ENCODE peak calls at places on chromosomes 11 and 22, in five cellular contexts. Z is A549; H is CD8-positive, alpha-beta memory T cell; V is SJSA1; U is IMR-90. G is an unnamed sample.

GRCh38 chr11:93567406-93567819 is 24.2 kb upstream of the SMCO4 start:
- DNase-seq in Z (no peak), U (no peak), V (no peak), H (no peak), G (peak)

GRCh38 chr22:46405925-46406324 is 70.4 kb downstream of the TRMU start:
- DNase-seq in Z (no peak), V (no peak), H (no peak), U (no peak), G (no peak)

GRCh38 chr11:96324912-96325311 is 18.1 kb downstream of the MAML2 start:
- DNase-seq in V (peak), U (peak), Z (no peak), H (no peak), G (no peak)

GRCh38 chr11:42631223-42631843 is 680.5 kb upstream of the API5 start:
- DNase-seq in U (no peak), Z (no peak), H (no peak), V (peak), G (no peak)

GRCh38 chr22:24803064-24803542 is 2.9 kb upstream of the SGSM1 start:
- DNase-seq in Z (peak), V (peak), U (peak), H (peak), G (no peak)

GRCh38 chr11:19959697-19960096 is 200.6 kb downstream of the DBX1 start:
- DNase-seq in V (no peak), U (no peak), H (no peak), Z (no peak), G (no peak)

GRCh38 chr11:106482920-106483761 is 405.7 kb downstream of the AASDHPPT start:
- DNase-seq in V (no peak), U (peak), Z (no peak), H (no peak), G (peak)

GRCh38 chr11:18347471-18348125 is 25.2 kb downstream of the GTF2H1 start:
- DNase-seq in U (peak), Z (no peak), V (no peak), H (no peak), G (no peak)

GRCh38 chr11:31815743-31816466 is 4.8 kb upstream of the PAX6 start:
- DNase-seq in H (no peak), V (peak), U (no peak), Z (no peak), G (no peak)

GRCh38 chr22:16586170-16586569 is 6.4 kb downstream of the CCT8L2 start:
- DNase-seq in Z (no peak), V (no peak), U (no peak), H (no peak), G (no peak)

GRCh38 chr11:130260080-130260627 is 54.6 kb downstream of the ZBTB44 start:
- DNase-seq in H (no peak), U (no peak), Z (no peak), V (no peak), G (no peak)

GRCh38 chr11:57547854-57548377 is 10.5 kb downstream of the SMTNL1 start:
- DNase-seq in Z (no peak), V (no peak), U (no peak), H (no peak), G (no peak)
- H3K27ac ChIP-seq in Z (no peak), V (no peak), U (no peak), H (no peak), G (no peak)

GRCh38 chr11:45091563-45092392 is 54.7 kb upstream of the PRDM11 start:
- DNase-seq in U (no peak), V (peak), H (no peak), Z (no peak), G (no peak)
- H3K27ac ChIP-seq in U (peak), V (peak), H (no peak), Z (peak), G (no peak)

GRCh38 chr22:27879923-27880322 is 39.1 kb downstream of the PITPNB start:
- DNase-seq in H (no peak), U (peak), V (peak), Z (peak), G (no peak)
- H3K27ac ChIP-seq in H (no peak), U (peak), V (no peak), Z (no peak), G (no peak)

GRCh38 chr11:12897867-12898266 is 111.2 kb upstream of the RASSF10 start:
- DNase-seq in V (no peak), U (no peak), H (no peak), Z (no peak), G (no peak)
- H3K27ac ChIP-seq in V (no peak), U (no peak), H (no peak), Z (no peak), G (no peak)

GRCh38 chr22:44746061-44746789 is 6.2 kb upstream of the ARHGAP8 start:
- DNase-seq in Z (no peak), U (no peak), H (no peak), V (no peak), G (no peak)
- H3K27ac ChIP-seq in Z (no peak), U (no peak), H (no peak), V (no peak), G (no peak)

GRCh38 chr11:76577199-76577920 is 93.2 kb downstream of the LRRC32 start:
- DNase-seq in Z (no peak), H (no peak), U (peak), V (peak), G (no peak)

GRCh38 chr11:76574406-76574805 is 96.1 kb downstream of the LRRC32 start:
- DNase-seq in U (peak), H (no peak), V (no peak), Z (no peak), G (no peak)

GRCh38 chr11:76577921-76578654 is 92.5 kb downstream of the LRRC32 start:
- DNase-seq in V (no peak), H (no peak), U (no peak), Z (no peak), G (no peak)

GRCh38 chr11:76574879-76575278 is 95.7 kb downstream of the LRRC32 start:
- DNase-seq in H (no peak), U (no peak), Z (no peak), V (no peak), G (no peak)

DNA sequence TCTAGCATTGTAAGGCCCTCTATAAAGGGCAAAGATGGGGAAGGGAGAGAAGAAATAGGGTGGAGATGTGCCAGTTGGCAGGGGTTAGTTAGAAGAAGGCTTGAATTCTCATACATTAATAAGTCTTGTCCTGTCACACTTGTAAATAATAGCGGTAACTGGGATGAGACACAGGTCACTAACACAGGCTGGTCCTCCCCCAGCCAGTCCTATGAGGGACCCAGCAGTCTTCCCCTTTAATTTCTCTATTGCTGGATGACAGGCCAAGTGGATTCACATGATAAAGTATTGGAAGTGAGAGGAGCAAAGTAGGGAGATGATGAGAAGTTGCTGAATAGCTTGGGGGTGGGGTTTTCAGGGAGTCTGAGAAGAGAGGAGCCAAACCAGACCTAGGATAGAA is 94.4 kb downstream of the LRRC32 start:
- DNase-seq in U (no peak), V (no peak), Z (no peak), H (no peak), G (no peak)
- H3K27ac ChIP-seq in U (no peak), V (peak), Z (no peak), H (no peak), G (no peak)

GRCh38 chr11:44804449-44805151 is 77.8 kb downstream of the TSPAN18 start:
- DNase-seq in U (peak), H (no peak), V (no peak), Z (no peak), G (no peak)
- H3K27ac ChIP-seq in U (peak), H (no peak), V (no peak), Z (no peak), G (no peak)

GRCh38 chr11:123628936-123629683 is 25.3 kb downstream of the SCN3B start:
- DNase-seq in H (no peak), Z (no peak), V (no peak), U (peak), G (no peak)
- H3K27ac ChIP-seq in H (no peak), Z (no peak), V (no peak), U (no peak), G (no peak)

GRCh38 chr22:37690407-37690806 is 4.3 kb downstream of the NOL12 start:
- DNase-seq in H (no peak), V (no peak), U (no peak), Z (no peak), G (no peak)
- H3K27ac ChIP-seq in H (no peak), V (no peak), U (no peak), Z (no peak), G (no peak)